ENCODE peak calls at places on chromosomes 1 and 21, in five cellular contexts. G, C, Q, X and K are unnamed samples.

GRCh38 chr21:45886610-45887026 is 95.0 kb upstream of the COL6A1 start:
- DNase-seq in G (no peak), X (no peak), C (no peak), Q (no peak), K (no peak)

GRCh38 chr1:195097316-195097715 is 1510.9 kb downstream of the KCNT2 start:
- DNase-seq in G (no peak), C (peak), X (no peak), Q (no peak), K (no peak)

GRCh38 chr1:39266269-39266668 is 61.8 kb downstream of the MACF1 start:
- DNase-seq in X (no peak), C (peak), G (no peak), Q (no peak), K (no peak)

GRCh38 chr1:109793089-109793485 is 29.4 kb upstream of the EPS8L3 start:
- DNase-seq in X (no peak), G (no peak), C (no peak), Q (no peak), K (no peak)

GRCh38 chr1:43572084-43572483 is 41.4 kb downstream of the PTPRF start:
- DNase-seq in G (no peak), X (no peak), Q (no peak), C (no peak), K (no peak)

GRCh38 chr1:37473431-37474050 is 839 bp upstream of the ZC3H12A start:
- DNase-seq in C (no peak), Q (no peak), G (no peak), X (no peak), K (no peak)

GRCh38 chr1:94417962-94418663 is at the start of gene ABCD3:
- DNase-seq in X (peak), G (peak), C (peak), Q (peak), K (peak)

GRCh38 chr1:43867946-43868740 is 65.5 kb upstream of the ARTN start:
- DNase-seq in Q (peak), G (no peak), X (no peak), C (no peak), K (no peak)

GRCh38 chr1:239706245-239706892 is 320.0 kb downstream of the CHRM3 start:
- DNase-seq in C (no peak), Q (no peak), G (no peak), X (no peak), K (no peak)

GRCh38 chr21:33783173-33783572 is 132.4 kb downstream of the ATP5PO start:
- DNase-seq in Q (no peak), G (no peak), C (no peak), X (no peak), K (no peak)

GRCh38 chr1:94552071-94552586 is 10.6 kb upstream of the F3 start:
- DNase-seq in G (peak), Q (peak), C (no peak), X (no peak), K (no peak)

GRCh38 chr1:76113446-76113845 is 38.9 kb downstream of the ST6GALNAC3 start:
- DNase-seq in X (no peak), C (no peak), G (no peak), Q (no peak), K (no peak)

GRCh38 chr1:2786329-2787162 is 14.9 kb downstream of the TTC34 start:
- DNase-seq in Q (no peak), X (no peak), G (peak), C (no peak), K (no peak)

GRCh38 chr1:54094001-54094729 is 40.8 kb downstream of the TCEANC2 start:
- DNase-seq in Q (no peak), C (no peak), G (no peak), X (no peak), K (no peak)

GRCh38 chr1:200034821-200035396 is 7.4 kb downstream of the NR5A2 start:
- DNase-seq in G (no peak), Q (peak), C (no peak), X (no peak), K (no peak)

GRCh38 chr1:25565188-25565591 is 21.8 kb downstream of the LDLRAP1 start:
- DNase-seq in G (no peak), X (no peak), Q (peak), C (no peak), K (no peak)

DNA sequence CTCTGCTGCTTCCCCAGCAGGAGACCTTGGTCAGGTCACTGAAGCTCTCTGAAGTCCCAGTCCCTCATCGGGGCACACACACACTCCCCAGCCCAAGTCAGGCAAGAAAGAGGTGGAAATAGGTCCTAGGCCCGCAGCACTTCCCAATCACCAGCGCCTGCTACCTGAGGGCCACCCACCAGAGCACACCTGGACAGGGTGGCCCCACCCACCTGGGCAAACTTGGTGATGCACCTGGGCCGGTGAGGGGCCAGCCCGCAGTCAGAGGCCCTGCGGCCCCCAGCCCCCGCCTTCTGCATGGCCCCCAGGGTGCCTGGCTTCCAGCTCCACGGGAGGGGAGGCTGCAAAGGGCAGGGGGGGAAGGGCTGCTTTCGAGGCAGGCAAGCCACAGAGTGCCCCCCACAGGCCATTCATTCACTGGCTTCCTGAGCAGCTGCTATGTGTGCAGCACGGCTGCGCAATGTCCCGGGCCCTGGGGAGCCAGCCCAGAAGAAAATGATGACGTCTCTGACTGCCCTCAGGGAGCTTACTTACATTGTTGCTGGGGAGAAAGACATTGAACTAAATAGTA is 4.7 kb downstream of the SH2D5 start:
- DNase-seq in C (no peak), Q (no peak), X (no peak), G (peak), K (no peak)
- TF ChIP-seq CTCF in C (peak), Q (peak), X (peak), G (no peak), K (peak)

DNA sequence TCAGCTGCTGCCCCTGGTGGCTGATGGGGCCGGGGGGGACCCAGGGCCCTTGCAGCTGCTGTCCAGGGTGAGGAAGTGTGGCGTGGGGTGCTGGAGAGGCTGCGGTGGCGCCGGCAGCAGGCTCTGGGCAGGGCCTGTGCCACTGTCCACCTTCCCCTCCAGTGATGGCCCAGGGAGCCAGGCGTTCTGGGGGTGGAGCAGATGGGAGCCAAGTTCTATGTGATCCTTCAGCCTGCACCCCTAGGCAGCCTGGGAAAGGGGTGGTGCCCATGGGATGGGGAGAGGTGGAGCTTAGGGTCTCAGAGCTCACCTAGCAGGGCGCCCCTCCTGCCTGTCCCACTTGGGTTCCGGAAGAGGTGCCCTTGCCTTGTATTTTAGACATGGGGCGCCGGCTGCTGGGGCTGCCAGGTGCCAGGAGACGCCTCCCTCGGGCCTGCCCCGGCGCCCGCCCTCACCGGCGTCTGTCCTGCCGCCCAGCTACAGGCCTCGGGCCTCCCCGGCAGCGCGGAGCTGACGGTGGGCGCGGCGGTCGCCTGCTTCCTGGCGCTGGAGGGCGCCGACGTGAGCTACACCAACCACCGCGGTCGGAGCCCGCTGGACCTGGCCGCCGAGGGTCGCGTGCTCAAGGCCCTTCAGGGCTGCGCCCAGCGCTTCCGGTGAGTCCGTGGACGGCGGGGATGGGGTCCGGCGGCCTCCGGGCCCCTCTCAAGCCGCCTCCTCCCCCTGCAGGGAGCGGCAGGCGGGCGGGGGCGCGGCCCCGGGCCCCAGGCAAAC is 3.1 kb upstream of the MMP23B start:
- DNase-seq in G (no peak), C (peak), Q (no peak), X (no peak), K (no peak)
- H3K4me3 ChIP-seq in G (peak), C (peak), Q (no peak), X (peak), K (no peak)

DNA sequence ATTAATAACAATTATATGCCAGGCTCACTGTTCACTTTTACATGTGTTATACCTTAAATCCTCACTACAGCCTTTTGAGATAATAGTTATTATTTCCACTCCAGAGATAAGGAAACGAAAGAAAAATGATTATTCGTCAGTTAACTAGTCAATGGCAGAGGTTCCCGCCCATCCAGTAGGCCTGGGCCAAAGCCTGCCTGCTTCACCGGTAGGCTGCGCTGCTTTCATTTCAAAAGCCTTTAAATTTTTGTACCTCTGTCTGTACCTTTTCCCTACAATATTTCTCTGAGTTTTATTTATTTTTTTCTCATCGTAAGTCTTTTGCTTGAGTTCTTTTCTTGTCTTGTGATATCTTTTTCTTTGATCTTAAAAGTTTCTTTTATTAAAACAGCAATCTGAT is 3.6 kb downstream of the GPR52 start:
- DNase-seq in Q (no peak), C (no peak), X (no peak), G (no peak), K (no peak)
- TF ChIP-seq CTCF in Q (no peak), C (no peak), X (peak), G (no peak), K (no peak)

DNA sequence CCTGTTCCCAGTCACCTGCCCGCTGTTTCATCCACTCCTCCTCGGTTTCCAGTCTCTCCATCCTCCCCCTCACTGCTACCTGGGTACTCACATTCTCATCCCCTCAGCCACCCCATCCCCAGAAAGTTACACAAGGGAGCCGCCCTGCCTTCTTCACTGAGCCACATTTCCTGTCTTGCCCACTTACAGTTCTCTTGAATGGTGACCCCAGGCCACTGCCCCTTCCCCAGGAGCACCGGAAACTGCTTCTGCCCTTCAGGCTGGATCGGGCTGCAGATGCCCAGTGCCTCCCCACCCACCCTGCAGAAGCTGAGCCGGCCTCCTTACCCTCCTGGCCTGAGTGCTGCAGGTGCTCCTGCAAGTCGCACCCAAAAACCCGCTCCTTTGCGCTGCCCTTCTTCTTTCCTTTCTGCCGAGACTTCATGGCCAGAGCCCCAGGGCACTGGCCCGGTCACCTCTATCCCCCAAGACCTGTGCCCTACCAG is 448 bp downstream of the ARHGAP30 start:
- DNase-seq in G (no peak), X (no peak), C (no peak), Q (no peak), K (no peak)
- H3K4me3 ChIP-seq in G (peak), X (no peak), C (no peak), Q (no peak), K (no peak)

GRCh38 chr1:22469219-22469618 is 17.6 kb downstream of the ZBTB40 start:
- DNase-seq in C (no peak), G (no peak), Q (no peak), X (no peak), K (no peak)

GRCh38 chr1:22471610-22472009 is 20.0 kb downstream of the ZBTB40 start:
- DNase-seq in Q (no peak), X (no peak), C (no peak), G (no peak), K (no peak)

GRCh38 chr1:22471078-22471477 is 19.4 kb downstream of the ZBTB40 start:
- DNase-seq in X (no peak), C (no peak), G (no peak), Q (peak), K (no peak)

GRCh38 chr1:22472596-22472995 is 20.9 kb downstream of the ZBTB40 start:
- DNase-seq in Q (no peak), C (no peak), G (no peak), X (no peak), K (no peak)

DNA sequence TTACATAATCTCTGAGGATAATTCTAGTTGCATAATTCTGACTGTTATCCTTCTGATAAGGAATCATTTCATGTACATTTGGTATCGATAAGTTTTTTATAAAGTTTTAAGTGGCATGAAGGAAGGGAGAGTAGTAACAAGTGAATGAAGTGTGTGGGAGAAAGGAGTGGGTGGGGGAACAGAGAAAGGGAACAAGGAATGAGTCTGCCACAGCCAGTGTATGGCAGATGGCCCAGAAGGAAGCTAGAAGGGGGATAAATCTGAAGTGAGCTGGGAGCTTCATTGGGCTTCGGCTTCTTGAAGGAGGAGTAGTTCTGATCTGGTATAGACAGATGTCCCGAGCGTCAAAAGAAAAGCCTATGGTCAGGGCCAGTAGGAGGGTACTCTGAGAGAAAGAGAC is 18.6 kb downstream of the ZBTB40 start:
- DNase-seq in Q (no peak), G (no peak), X (no peak), C (no peak), K (no peak)
- TF ChIP-seq CTCF in Q (no peak), G (no peak), X (no peak), C (no peak), K (no peak)

DNA sequence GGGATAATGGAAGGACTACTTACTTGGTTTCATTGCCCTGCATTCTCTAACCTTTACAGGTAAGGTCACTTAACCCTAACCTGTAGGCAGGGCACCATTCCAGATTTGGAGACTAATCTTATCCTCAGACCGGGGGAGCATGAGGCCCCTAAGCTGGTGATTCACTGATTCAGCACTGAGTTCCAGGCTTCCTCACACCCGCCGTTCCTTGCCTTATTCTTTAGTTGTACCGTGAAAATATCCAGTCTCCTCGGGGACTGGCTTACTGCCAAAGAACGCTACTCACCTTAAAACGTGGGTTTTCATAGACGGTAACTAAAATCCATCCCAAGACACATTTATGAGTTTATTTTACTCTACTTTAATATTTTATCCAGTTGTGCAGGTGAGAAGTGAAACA is 44.3 kb upstream of the COL24A1 start:
- DNase-seq in Q (no peak), G (no peak), C (no peak), X (no peak), K (no peak)
- H3K4me3 ChIP-seq in Q (no peak), G (no peak), C (no peak), X (no peak), K (no peak)

GRCh38 chr1:184769241-184769640 is 14.6 kb upstream of the EDEM3 start:
- DNase-seq in Q (no peak), C (no peak), X (no peak), G (no peak), K (no peak)
- TF ChIP-seq CTCF in Q (no peak), C (no peak), X (no peak), G (no peak), K (no peak)

GRCh38 chr1:46616277-46617107 is at the start of gene MOB3C:
- DNase-seq in Q (peak), X (no peak), C (no peak), G (peak), K (no peak)

GRCh38 chr1:46615735-46616134 is 876 bp downstream of the MOB3C start:
- DNase-seq in Q (no peak), C (no peak), G (no peak), X (no peak), K (no peak)

GRCh38 chr1:46613661-46614603 is 2.7 kb downstream of the MOB3C start:
- DNase-seq in C (no peak), Q (peak), X (peak), G (peak), K (no peak)

GRCh38 chr1:46614604-46614984 is 2.0 kb downstream of the MOB3C start:
- DNase-seq in Q (no peak), G (no peak), C (no peak), X (no peak), K (no peak)

GRCh38 chr1:46615088-46615487 is 1.5 kb downstream of the MOB3C start:
- DNase-seq in Q (no peak), X (no peak), G (no peak), C (no peak), K (no peak)
- H3K4me3 ChIP-seq in Q (no peak), X (no peak), G (peak), C (no peak), K (no peak)

GRCh38 chr1:9246841-9247785 is 12.5 kb downstream of the H6PD start:
- DNase-seq in G (no peak), C (no peak), X (no peak), Q (no peak), K (no peak)
- TF ChIP-seq CTCF in G (no peak), C (no peak), X (peak), Q (no peak), K (no peak)